ENCODE peak calls at places on chromosomes 1 and 21, in ten cellular contexts. C, O, E, S, A, J, V, X, P and D are unnamed samples.

GRCh38 chr1:218439541-218440295 is 94.6 kb downstream of the TGFB2 start:
- DNase-seq in S (peak), A (no peak), V (no peak), C (no peak), P (no peak), O (no peak), J (no peak), E (no peak), X (peak), D (no peak)

GRCh38 chr1:15835205-15835740 is 12.2 kb upstream of the SPEN start:
- DNase-seq in A (no peak), P (no peak), O (no peak), X (no peak), J (peak), E (no peak), V (no peak), C (no peak), S (no peak), D (no peak)

GRCh38 chr1:63319069-63320023 is 3.0 kb upstream of the FOXD3 start:
- DNase-seq in X (no peak), E (no peak), S (no peak), P (no peak), O (no peak), C (no peak), V (no peak), J (no peak), A (peak), D (no peak)

GRCh38 chr21:28325618-28326017 is 667.1 kb downstream of the LTN1 start:
- DNase-seq in P (no peak), E (no peak), O (no peak), S (no peak), J (no peak), X (no peak), A (no peak), C (peak), V (no peak), D (no peak)

GRCh38 chr1:10189659-10190058 is 20.7 kb upstream of the KIF1B start:
- DNase-seq in C (no peak), V (no peak), A (no peak), X (no peak), E (no peak), S (no peak), J (no peak), O (no peak), P (peak), D (no peak)

GRCh38 chr1:85091647-85092295 is 43.5 kb upstream of the MCOLN3 start:
- DNase-seq in X (no peak), E (no peak), J (no peak), P (no peak), C (peak), A (no peak), V (no peak), S (no peak), O (no peak), D (peak)

GRCh38 chr1:204076891-204077290 is 4.0 kb downstream of the SOX13 start:
- DNase-seq in S (no peak), X (no peak), V (no peak), E (no peak), P (no peak), O (no peak), C (no peak), J (peak), A (no peak), D (no peak)

GRCh38 chr1:203690730-203691129 is 64.1 kb downstream of the ATP2B4 start:
- DNase-seq in O (no peak), A (no peak), E (no peak), V (no peak), J (no peak), S (no peak), C (no peak), X (no peak), P (no peak), D (no peak)

GRCh38 chr1:41365772-41366427 is 4.7 kb downstream of the FOXO6 start:
- DNase-seq in V (no peak), C (no peak), E (no peak), O (no peak), P (peak), S (no peak), X (no peak), J (peak), A (peak), D (no peak)

GRCh38 chr1:222711319-222712252 is 705 bp downstream of the AIDA start:
- DNase-seq in E (peak), J (peak), S (peak), O (peak), A (peak), C (peak), P (peak), X (peak), V (no peak), D (peak)

GRCh38 chr21:32653326-32653901 is 41.2 kb upstream of the CFAP298 start:
- DNase-seq in O (peak), V (no peak), A (no peak), X (peak), S (peak), C (peak), E (no peak), P (no peak), J (no peak), D (peak)

GRCh38 chr1:183693521-183693920 is 40.4 kb upstream of the APOBEC4 start:
- DNase-seq in E (no peak), P (no peak), J (no peak), C (no peak), X (no peak), A (no peak), V (no peak), S (no peak), O (no peak), D (no peak)

GRCh38 chr1:110888049-110888448 is 15.1 kb downstream of the CD53 start:
- DNase-seq in S (no peak), C (no peak), O (no peak), A (no peak), E (no peak), V (no peak), P (no peak), J (no peak), X (no peak), D (no peak)

GRCh38 chr1:230395932-230396331 is 30.2 kb downstream of the PGBD5 start:
- DNase-seq in C (no peak), J (no peak), S (no peak), P (no peak), O (no peak), X (no peak), A (no peak), E (no peak), V (no peak), D (no peak)

GRCh38 chr1:20481643-20482498 is 4.1 kb downstream of the CAMK2N1 start:
- DNase-seq in A (no peak), P (no peak), J (peak), E (no peak), V (no peak), O (no peak), C (no peak), X (no peak), S (no peak), D (no peak)

GRCh38 chr1:84995484-84996334 is 1.2 kb downstream of the MCOLN2 start:
- DNase-seq in P (peak), O (no peak), C (no peak), J (no peak), A (no peak), E (no peak), X (no peak), V (no peak), S (no peak), D (no peak)

GRCh38 chr1:30975217-30975616 is 66.7 kb upstream of the SDC3 start:
- DNase-seq in C (no peak), S (no peak), V (no peak), O (no peak), J (no peak), A (no peak), X (no peak), P (no peak), E (no peak), D (no peak)

GRCh38 chr1:9912264-9912936 is 2.3 kb upstream of the CTNNBIP1 start:
- DNase-seq in P (no peak), S (no peak), V (no peak), C (no peak), J (no peak), X (no peak), E (no peak), A (no peak), O (no peak), D (no peak)

GRCh38 chr1:116330342-116330652 is 42.7 kb upstream of the ATP1A1 start:
- DNase-seq in J (no peak), O (no peak), E (no peak), C (no peak), P (no peak), V (no peak), A (no peak), S (no peak), X (no peak), D (no peak)

GRCh38 chr1:233375653-233376052 is 48.1 kb downstream of the MAP3K21 start:
- DNase-seq in O (no peak), S (no peak), P (peak), V (no peak), J (no peak), X (no peak), A (no peak), E (no peak), C (no peak), D (no peak)

GRCh38 chr1:27719286-27720251 is 6.2 kb upstream of the FAM76A start:
- DNase-seq in O (peak), X (peak), P (no peak), V (no peak), C (peak), J (no peak), A (no peak), E (no peak), S (peak), D (peak)

GRCh38 chr21:15706686-15707085 is 23.1 kb upstream of the USP25 start:
- DNase-seq in O (peak), J (no peak), C (peak), P (no peak), S (peak), V (peak), E (no peak), X (peak), A (no peak), D (peak)

GRCh38 chr1:40948741-40949528 is 30.6 kb upstream of the CTPS1 start:
- DNase-seq in S (peak), E (no peak), A (peak), O (peak), J (no peak), X (peak), P (peak), V (no peak), C (peak), D (peak)

GRCh38 chr1:147292635-147293251 is 50.3 kb downstream of the CHD1L start:
- DNase-seq in X (peak), S (peak), O (peak), E (no peak), C (peak), P (no peak), J (no peak), V (peak), A (no peak), D (peak)

GRCh38 chr1:39524591-39525365 is 33.3 kb downstream of the BMP8A start:
- DNase-seq in V (no peak), S (no peak), E (no peak), C (no peak), A (no peak), X (no peak), O (no peak), P (no peak), J (no peak), D (no peak)

GRCh38 chr21:14241322-14241721 is 25.4 kb downstream of the RBM11 start:
- DNase-seq in C (no peak), A (no peak), V (no peak), O (no peak), J (no peak), S (no peak), P (no peak), X (no peak), E (no peak), D (no peak)

GRCh38 chr1:82586473-82586872 is 785.7 kb downstream of the ADGRL2 start:
- DNase-seq in J (no peak), C (no peak), P (no peak), O (peak), V (no peak), S (no peak), E (no peak), A (no peak), X (no peak), D (peak)

GRCh38 chr1:37958690-37959089 is 11.8 kb upstream of the INPP5B start:
- DNase-seq in S (peak), A (no peak), O (peak), J (no peak), P (no peak), X (peak), E (no peak), V (peak), C (peak), D (peak)

GRCh38 chr1:172533511-172534116 is 664 bp downstream of the SUCO start:
- DNase-seq in S (peak), X (peak), C (peak), P (no peak), V (no peak), J (no peak), E (no peak), A (peak), O (peak), D (peak)

GRCh38 chr1:172532700-172533510 is at the start of gene SUCO:
- DNase-seq in S (peak), J (peak), C (peak), P (peak), E (peak), O (peak), X (peak), V (peak), A (peak), D (peak)

GRCh38 chr1:172537366-172537765 is 4.4 kb downstream of the SUCO start:
- DNase-seq in J (no peak), X (peak), O (no peak), P (no peak), A (no peak), V (no peak), E (no peak), C (peak), S (no peak), D (peak)

GRCh38 chr1:172537827-172538391 is 5.0 kb downstream of the SUCO start:
- DNase-seq in C (no peak), S (no peak), E (no peak), A (no peak), P (no peak), O (no peak), X (peak), J (no peak), V (no peak), D (peak)

DNA sequence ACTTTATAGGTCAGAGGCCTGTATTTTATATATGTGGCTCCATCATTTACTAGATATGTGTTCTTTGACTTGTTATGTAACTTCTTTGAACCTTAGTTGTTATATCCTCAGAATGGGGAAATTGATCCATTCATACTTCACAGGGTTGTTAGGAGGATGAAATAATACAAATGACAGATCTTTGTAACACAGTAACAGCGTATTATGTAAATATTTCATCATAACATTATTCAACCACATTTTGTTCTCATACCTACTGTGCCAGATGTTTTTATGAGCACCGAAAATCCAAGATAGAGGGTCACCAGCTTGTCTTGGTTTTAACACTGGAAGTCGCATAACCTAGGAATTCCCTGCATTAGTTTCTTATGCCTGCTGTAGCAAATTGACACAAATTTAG is 3.3 kb downstream of the SUCO start:
- DNase-seq in E (no peak), P (no peak), C (peak), X (no peak), S (no peak), O (no peak), J (no peak), A (no peak), V (no peak), D (peak)
- H3K4me3 ChIP-seq in E (no peak), P (no peak), C (no peak), X (no peak), S (no peak), O (no peak), J (no peak), A (peak), V (no peak), D (no peak)

GRCh38 chr1:198205021-198205684 is 48.4 kb downstream of the NEK7 start:
- DNase-seq in P (no peak), O (peak), V (no peak), X (peak), A (no peak), J (no peak), S (no peak), C (no peak), E (no peak), D (peak)

GRCh38 chr1:198211696-198212095 is 54.9 kb downstream of the NEK7 start:
- DNase-seq in P (no peak), X (no peak), O (no peak), V (no peak), A (no peak), S (no peak), C (no peak), J (no peak), E (no peak), D (no peak)

GRCh38 chr1:198201956-198202784 is 45.4 kb downstream of the NEK7 start:
- DNase-seq in S (no peak), J (no peak), A (no peak), P (peak), O (no peak), V (no peak), C (no peak), E (no peak), X (no peak), D (no peak)

GRCh38 chr1:198203434-198203833 is 46.6 kb downstream of the NEK7 start:
- DNase-seq in C (no peak), E (no peak), S (no peak), A (no peak), J (no peak), X (peak), O (peak), V (no peak), P (no peak), D (no peak)

GRCh38 chr1:198206292-198206691 is 49.5 kb downstream of the NEK7 start:
- DNase-seq in V (no peak), E (no peak), X (no peak), A (no peak), S (no peak), O (no peak), P (no peak), C (no peak), J (no peak), D (no peak)
- TF ChIP-seq CTCF in V (no peak), E (no peak), X (no peak), A (no peak), S (no peak), O (no peak), P (no peak), C (no peak), J (no peak), D (no peak)

GRCh38 chr21:42524341-42525227 is 10.9 kb downstream of the SLC37A1 start:
- DNase-seq in S (peak), V (no peak), O (peak), P (peak), C (peak), X (peak), A (no peak), J (peak), E (peak), D (peak)
- H3K4me3 ChIP-seq in S (peak), V (no peak), O (no peak), P (peak), C (no peak), X (peak), A (no peak), J (peak), E (peak), D (peak)

GRCh38 chr1:157496121-157496526 is 56.2 kb downstream of the FCRL5 start:
- DNase-seq in P (no peak), E (no peak), A (no peak), X (peak), S (peak), O (peak), J (no peak), V (no peak), C (peak), D (peak)
- TF ChIP-seq CTCF in P (peak), E (peak), A (peak), X (peak), S (peak), O (peak), J (peak), V (peak), C (peak), D (peak)

DNA sequence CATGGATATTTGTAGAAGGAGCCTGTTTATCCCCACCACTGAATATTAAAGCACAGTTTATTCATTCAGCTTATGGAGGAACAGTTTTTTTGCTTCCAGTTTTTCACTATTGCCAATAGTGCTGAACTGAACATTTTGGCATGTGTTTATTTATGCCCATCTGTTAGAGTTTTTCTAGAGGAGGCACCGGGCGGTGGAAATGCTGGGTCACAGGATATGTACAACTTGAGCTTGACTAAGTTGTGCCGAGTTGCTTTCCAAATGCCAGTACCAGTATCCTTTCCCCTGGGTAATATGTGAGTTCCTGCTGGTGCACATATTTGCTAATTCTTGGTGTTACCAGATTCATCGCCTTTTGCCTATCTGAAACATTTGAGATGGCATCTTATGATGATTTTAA is 111.3 kb downstream of the GREM2 start:
- DNase-seq in J (no peak), E (no peak), P (no peak), A (no peak), X (no peak), V (no peak), S (no peak), C (no peak), O (no peak), D (no peak)
- H3K4me3 ChIP-seq in J (no peak), E (no peak), P (no peak), A (no peak), X (no peak), V (no peak), S (no peak), C (no peak), O (no peak), D (no peak)

GRCh38 chr1:107785506-107786213 is 179.3 kb downstream of the VAV3 start:
- DNase-seq in A (no peak), E (no peak), J (no peak), S (no peak), O (no peak), X (no peak), C (no peak), P (no peak), V (no peak), D (no peak)
- TF ChIP-seq CTCF in A (no peak), E (no peak), J (no peak), S (no peak), O (no peak), X (no peak), C (no peak), P (no peak), V (no peak), D (no peak)

GRCh38 chr1:44808938-44809917 is 905 bp downstream of the BTBD19 start:
- DNase-seq in O (peak), A (peak), C (peak), X (peak), J (peak), V (peak), E (no peak), P (peak), S (peak), D (peak)
- H3K4me3 ChIP-seq in O (peak), A (peak), C (no peak), X (peak), J (peak), V (peak), E (peak), P (no peak), S (peak), D (peak)

DNA sequence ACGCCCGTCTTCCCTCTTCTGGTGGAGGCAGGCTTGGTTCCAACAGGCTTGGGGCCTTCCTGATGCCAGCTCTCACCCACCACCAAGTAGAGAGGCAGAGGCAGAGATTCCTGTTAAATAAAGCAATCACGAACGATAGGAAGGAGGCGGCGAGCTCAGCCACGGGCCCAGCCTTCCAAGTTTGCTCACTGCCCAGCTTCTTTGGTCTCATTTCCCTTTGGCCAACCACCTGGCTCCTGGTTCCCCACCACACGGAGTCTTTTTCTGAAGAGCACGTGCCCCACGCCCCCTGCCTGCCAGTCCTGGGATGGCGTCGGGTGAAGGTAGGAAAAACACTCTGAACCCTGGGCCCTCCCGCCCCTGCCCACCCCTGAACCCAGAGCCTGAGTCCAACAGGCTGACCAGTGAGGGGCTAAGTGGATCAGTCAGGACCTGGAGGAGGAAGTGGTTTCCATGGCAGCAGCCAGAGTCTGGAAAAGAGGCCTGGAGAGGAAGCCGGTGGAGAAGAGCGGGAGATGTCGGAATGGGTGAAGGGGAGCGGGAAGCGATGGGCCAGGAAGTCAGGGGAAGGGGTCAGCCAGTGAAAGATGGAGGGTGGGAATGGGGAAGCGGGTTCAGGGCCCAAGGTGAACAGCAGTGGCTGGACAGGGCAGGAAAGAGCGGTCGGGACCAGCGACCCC is 158.2 kb upstream of the KLHDC7A start:
- DNase-seq in V (no peak), O (no peak), X (no peak), J (no peak), E (no peak), A (no peak), S (no peak), C (no peak), P (no peak), D (no peak)
- TF ChIP-seq CTCF in V (no peak), O (no peak), X (no peak), J (no peak), E (no peak), A (no peak), S (no peak), C (no peak), P (peak), D (no peak)